ENCODE peak calls at places on chromosome 17, in seven cellular contexts. H is tibial artery; E is lower lobe of right lung; L is A549; A is CD4-positive, alpha-beta T cell; Z is adrenal gland; C is stomach. J is an unnamed sample.

GRCh38 chr17:34874496-34874895 is 86.8 kb downstream of the CCT6B start:
- DNase-seq in H (no peak), E (no peak), L (no peak), A (no peak), Z (peak; percentile 38), C (no peak), J (no peak)

GRCh38 chr17:77344038-77344437 is 203.3 kb downstream of the SEC14L1 start:
- DNase-seq in H (no peak), E (no peak), L (no peak), A (no peak), Z (peak; percentile 9), C (no peak), J (no peak)

GRCh38 chr17:6910987-6911603 is 79.6 kb upstream of the TEKT1 start:
- DNase-seq in H (no peak), E (no peak), L (peak; percentile 60), A (no peak), Z (no peak), C (no peak), J (no peak)

GRCh38 chr17:4342535-4342934 is 23.9 kb downstream of the UBE2G1 start:
- DNase-seq in H (no peak), E (no peak), L (no peak), A (no peak), Z (no peak), C (no peak), J (no peak)

GRCh38 chr17:66468241-66469087 is 166.1 kb downstream of the PRKCA start:
- DNase-seq in H (peak; percentile 36), E (no peak), L (peak; percentile 27), A (no peak), Z (peak; percentile 41), C (no peak), J (no peak)

GRCh38 chr17:6857904-6858303 is 26.4 kb upstream of the TEKT1 start:
- DNase-seq in H (no peak), E (no peak), L (no peak), A (no peak), Z (no peak), C (no peak), J (no peak)

GRCh38 chr17:5249615-5250014 is 15.0 kb upstream of the SCIMP start:
- DNase-seq in H (peak; percentile 59), E (no peak), L (peak; percentile 83), A (peak; percentile 26), Z (peak; percentile 77), C (peak; percentile 61), J (peak; percentile 58)

GRCh38 chr17:45316271-45317112 is at the start of gene MAP3K14:
- DNase-seq in H (peak; percentile 63), E (peak; percentile 90), L (peak; percentile 71), A (peak; percentile 67), Z (peak; percentile 73), C (peak; percentile 75), J (no peak)

GRCh38 chr17:77343031-77343866 is 202.5 kb downstream of the SEC14L1 start:
- DNase-seq in H (no peak), E (no peak), L (no peak), A (no peak), Z (peak; percentile 8), C (peak; percentile 16), J (peak; percentile 41)

GRCh38 chr17:57234252-57235092 is 21.9 kb upstream of the MSI2 start:
- DNase-seq in H (no peak), E (no peak), L (no peak), A (no peak), Z (no peak), C (no peak), J (no peak)

GRCh38 chr17:78653382-78653781 is 76.2 kb upstream of the DNAH17 start:
- DNase-seq in H (no peak), E (no peak), L (peak; percentile 59), A (no peak), Z (no peak), C (no peak), J (no peak)

GRCh38 chr17:77565166-77565565 is 393.3 kb upstream of the TNRC6C start:
- DNase-seq in H (no peak), E (peak; percentile 32), L (no peak), A (no peak), Z (no peak), C (no peak), J (no peak)

GRCh38 chr17:21460358-21460757 is 84.2 kb downstream of the KCNJ12 start:
- DNase-seq in H (no peak), E (no peak), L (no peak), A (no peak), Z (no peak), C (no peak), J (no peak)

GRCh38 chr17:35769895-35770486 is 9.3 kb downstream of the C17orf50 start:
- DNase-seq in H (no peak), E (no peak), L (no peak), A (no peak), Z (no peak), C (no peak), J (no peak)

GRCh38 chr17:66533572-66533971 is 231.2 kb downstream of the PRKCA start:
- DNase-seq in H (no peak), E (no peak), L (no peak), A (no peak), Z (no peak), C (no peak), J (no peak)

GRCh38 chr17:75634376-75634740 is 1.1 kb downstream of the SMIM5 start:
- DNase-seq in H (no peak), E (peak; percentile 47), L (no peak), A (no peak), Z (no peak), C (no peak), J (no peak)

GRCh38 chr17:41785876-41786226 is 660 bp downstream of the JUP start:
- DNase-seq in H (no peak), E (peak; percentile 82), L (peak; percentile 71), A (no peak), Z (no peak), C (peak; percentile 84), J (peak; percentile 57)

GRCh38 chr17:157901-158300 is 20.5 kb downstream of the SCGB1C2 start:
- DNase-seq in H (no peak), E (no peak), L (no peak), A (no peak), Z (no peak), C (no peak), J (no peak)

GRCh38 chr17:77233635-77234334 is 93.0 kb downstream of the SEC14L1 start:
- DNase-seq in H (no peak), E (peak; percentile 44), L (peak; percentile 93), A (no peak), Z (peak; percentile 46), C (peak; percentile 55), J (peak; percentile 42)

GRCh38 chr17:4594406-4595349 is 10.3 kb downstream of the SMTNL2 start:
- DNase-seq in H (no peak), E (peak; percentile 74), L (no peak), A (peak; percentile 13), Z (no peak), C (peak; percentile 67), J (no peak)

GRCh38 chr17:15920758-15921239 is 24.1 kb upstream of the ADORA2B start:
- DNase-seq in H (no peak), E (no peak), L (peak; percentile 95), A (no peak), Z (no peak), C (no peak), J (no peak)

GRCh38 chr17:32136856-32137255 is 5.4 kb upstream of the RHOT1 start:
- DNase-seq in H (no peak), E (no peak), L (no peak), A (no peak), Z (no peak), C (no peak), J (no peak)

GRCh38 chr17:42247734-42248133 is 28.5 kb downstream of the STAT5B start:
- DNase-seq in H (no peak), E (no peak), L (peak; percentile 63), A (no peak), Z (peak; percentile 78), C (no peak), J (no peak)

GRCh38 chr17:44501866-44502265 is 1.3 kb downstream of the GPATCH8 start:
- DNase-seq in H (no peak), E (no peak), L (no peak), A (no peak), Z (no peak), C (no peak), J (no peak)

GRCh38 chr17:67246648-67247415 is 1.8 kb upstream of the HELZ start:
- DNase-seq in H (no peak), E (peak; percentile 78), L (peak; percentile 77), A (peak; percentile 29), Z (peak; percentile 66), C (peak; percentile 78), J (peak; percentile 60)

GRCh38 chr17:43719578-43719977 is 39.0 kb downstream of the SOST start:
- DNase-seq in H (no peak), E (no peak), L (no peak), A (no peak), Z (no peak), C (no peak), J (no peak)

GRCh38 chr17:63571632-63572310 is 21.5 kb downstream of the DCAF7 start:
- DNase-seq in H (no peak), E (no peak), L (peak; percentile 21), A (no peak), Z (no peak), C (no peak), J (no peak)

DNA sequence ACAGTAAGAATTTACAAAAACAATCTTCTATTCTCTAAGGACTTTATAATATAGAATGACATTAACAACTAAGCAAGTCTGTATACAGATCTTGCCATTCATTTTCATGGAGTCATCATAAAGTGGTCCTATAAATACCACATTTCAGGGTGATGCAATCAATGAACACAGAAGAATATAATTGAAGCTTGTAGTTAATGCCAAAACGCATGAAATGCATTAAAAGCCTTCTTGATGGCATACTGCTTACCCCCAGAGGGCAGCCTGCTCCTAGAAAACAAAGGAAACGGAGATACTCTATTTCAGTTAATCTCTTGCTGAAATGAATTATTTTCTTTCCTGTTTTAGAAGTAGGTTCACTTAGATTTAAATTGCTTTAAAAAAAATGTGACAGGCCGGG is 45.2 kb upstream of the STAC2 start:
- DNase-seq in H (no peak), E (no peak), L (peak; percentile 48), A (no peak), Z (no peak), C (no peak), J (no peak)
- TF ChIP-seq CTCF in H (peak; percentile 29), E (peak; percentile 26), L (peak; percentile 40), A (no peak), Z (peak; percentile 20), C (no peak), J (peak; percentile 29)

DNA sequence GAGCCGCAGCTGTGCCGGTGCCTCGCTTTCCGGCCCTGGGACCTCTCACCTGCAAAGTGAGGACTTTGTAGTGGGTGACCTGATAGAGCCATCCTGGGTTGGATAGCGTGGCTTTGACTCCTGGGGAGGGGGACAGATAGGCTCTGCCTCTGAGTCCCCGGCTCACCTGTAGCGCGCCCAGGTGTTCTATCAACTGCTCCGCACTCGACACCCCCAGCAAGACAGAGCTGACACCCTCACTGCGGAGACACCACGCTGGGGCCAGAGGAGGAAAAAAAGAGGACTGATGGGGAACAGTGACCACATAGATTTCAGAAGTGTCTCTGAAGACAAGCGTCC is 6.4 kb downstream of the KCNAB3 start:
- DNase-seq in H (no peak), E (no peak), L (no peak), A (no peak), Z (no peak), C (no peak), J (no peak)
- H3K27ac ChIP-seq in H (peak overlapping the region; percentile 29), E (peak overlapping the region; percentile 82), L (no peak overlapping the region), A (peak overlapping the region; percentile 69), Z (peak overlapping the region; percentile 61), C (peak overlapping the region; percentile 37), J (no peak overlapping the region)

GRCh38 chr17:73027130-73027741 is 65.3 kb downstream of the SLC39A11 start:
- DNase-seq in H (no peak), E (no peak), L (no peak), A (no peak), Z (no peak), C (no peak), J (no peak)
- TF ChIP-seq CTCF in H (no peak), E (no peak), L (no peak), A (no peak), Z (no peak), C (no peak), J (no peak)

GRCh38 chr17:17021194-17021863 is 20.9 kb upstream of the MPRIP start:
- DNase-seq in H (peak; percentile 65), E (peak; percentile 70), L (peak; percentile 96), A (no peak), Z (peak; percentile 39), C (peak; percentile 81), J (no peak)
- H3K27ac ChIP-seq in H (peak overlapping the region; percentile 79), E (peak overlapping the region; percentile 65), L (peak overlapping the region; percentile 94), A (no peak overlapping the region), Z (peak overlapping the region; percentile 62), C (peak overlapping the region; percentile 83), J (no peak overlapping the region)

J was measured in right lobe of liver.